ENCODE peak calls at places on chromosome 15, in nine cellular contexts. Y is cardiac muscle cell; J is heart right ventricle; W is CD8-positive, alpha-beta memory T cell; C is heart left ventricle; H is PC-3; A is tibial nerve; E is Peyer's patch; T is upper lobe of right lung. L is an unnamed sample.

GRCh38 chr15:67937153-67937761 is 97.4 kb upstream of the RNU6-1 start:
- DNase-seq in A (no peak), J (no peak), H (peak; percentile 64), W (no peak), T (no peak), E (no peak), Y (no peak), C (no peak), L (no peak)

GRCh38 chr15:80418892-80419537 is 14.8 kb downstream of the ARNT2 start:
- DNase-seq in H (peak; percentile 61), A (no peak), W (no peak), C (no peak), E (no peak), J (no peak), T (no peak), Y (peak; percentile 70), L (no peak)

GRCh38 chr15:71357357-71357756 is 242.1 kb downstream of the THSD4 start:
- DNase-seq in Y (no peak), E (no peak), W (no peak), J (peak; percentile 61), A (no peak), H (no peak), C (peak; percentile 56), T (peak; percentile 65), L (peak; percentile 51)

GRCh38 chr15:82532991-82533481 is 7.2 kb downstream of the RPS17 start:
- DNase-seq in E (no peak), W (no peak), H (no peak), A (no peak), C (no peak), Y (no peak), T (no peak), J (no peak), L (no peak)

GRCh38 chr15:63491979-63492378 is 12.4 kb upstream of the USP3 start:
- DNase-seq in A (no peak), J (no peak), C (no peak), Y (no peak), T (no peak), E (no peak), W (no peak), H (no peak), L (no peak)

GRCh38 chr15:62841891-62842559 is 200.5 kb upstream of the TPM1 start:
- DNase-seq in C (peak; percentile 45), Y (no peak), T (no peak), A (no peak), H (no peak), W (no peak), E (no peak), J (peak; percentile 45), L (peak; percentile 57)

GRCh38 chr15:41596972-41597371 is 38.0 kb downstream of the TYRO3 start:
- DNase-seq in Y (no peak), H (no peak), C (no peak), E (no peak), T (no peak), A (no peak), J (no peak), W (no peak), L (no peak)

GRCh38 chr15:62928242-62928995 is 114.1 kb upstream of the TPM1 start:
- DNase-seq in C (peak; percentile 48), J (no peak), H (peak; percentile 6), A (no peak), Y (peak; percentile 33), W (no peak), T (no peak), E (no peak), L (no peak)

GRCh38 chr15:32717290-32718081 is at the start of gene GREM1:
- DNase-seq in H (no peak), C (no peak), A (no peak), Y (peak; percentile 31), J (no peak), E (peak; percentile 48), W (no peak), T (no peak), L (no peak)

GRCh38 chr15:70234256-70234965 is 136.7 kb upstream of the TLE3 start:
- DNase-seq in C (no peak), W (no peak), J (no peak), E (no peak), H (no peak), Y (no peak), T (no peak), A (no peak), L (no peak)

GRCh38 chr15:52121896-52122295 is 9.3 kb upstream of the BCL2L10 start:
- DNase-seq in T (no peak), W (no peak), H (no peak), E (no peak), C (no peak), Y (no peak), J (no peak), A (no peak), L (no peak)

GRCh38 chr15:77992356-77993222 is 84.9 kb downstream of the TBC1D2B start:
- DNase-seq in J (no peak), W (no peak), Y (peak; percentile 40), E (no peak), H (no peak), C (no peak), T (no peak), A (no peak), L (no peak)

GRCh38 chr15:40959331-40960141 is 6.3 kb downstream of the CHAC1 start:
- DNase-seq in C (no peak), A (no peak), J (no peak), H (no peak), Y (no peak), T (no peak), W (no peak), E (peak; percentile 30), L (no peak)

GRCh38 chr15:83108266-83109219 is 1.1 kb downstream of the TM6SF1 start:
- DNase-seq in J (peak; percentile 51), E (no peak), W (no peak), Y (no peak), H (no peak), A (no peak), T (peak; percentile 84), C (peak; percentile 62), L (peak; percentile 56)

GRCh38 chr15:99128411-99128810 is 23.5 kb downstream of the SYNM start:
- DNase-seq in A (no peak), C (no peak), T (no peak), J (no peak), H (no peak), W (no peak), Y (no peak), E (no peak), L (no peak)

GRCh38 chr15:23081271-23081670 is 41.9 kb upstream of the TUBGCP5 start:
- DNase-seq in J (no peak), A (no peak), Y (peak; percentile 1), T (no peak), H (no peak), C (no peak), W (no peak), E (no peak), L (no peak)
- H3K9me3 ChIP-seq in J (no peaks in the 10 kb centered on the region), A (no peaks in the 10 kb centered on the region), Y (no peaks in the 10 kb centered on the region), T (no peaks in the 10 kb centered on the region), H (no peaks in the 10 kb centered on the region), C (no peaks in the 10 kb centered on the region), W (no peaks in the 10 kb centered on the region), E (no peaks in the 10 kb centered on the region), L (no peaks in the 10 kb centered on the region)

DNA sequence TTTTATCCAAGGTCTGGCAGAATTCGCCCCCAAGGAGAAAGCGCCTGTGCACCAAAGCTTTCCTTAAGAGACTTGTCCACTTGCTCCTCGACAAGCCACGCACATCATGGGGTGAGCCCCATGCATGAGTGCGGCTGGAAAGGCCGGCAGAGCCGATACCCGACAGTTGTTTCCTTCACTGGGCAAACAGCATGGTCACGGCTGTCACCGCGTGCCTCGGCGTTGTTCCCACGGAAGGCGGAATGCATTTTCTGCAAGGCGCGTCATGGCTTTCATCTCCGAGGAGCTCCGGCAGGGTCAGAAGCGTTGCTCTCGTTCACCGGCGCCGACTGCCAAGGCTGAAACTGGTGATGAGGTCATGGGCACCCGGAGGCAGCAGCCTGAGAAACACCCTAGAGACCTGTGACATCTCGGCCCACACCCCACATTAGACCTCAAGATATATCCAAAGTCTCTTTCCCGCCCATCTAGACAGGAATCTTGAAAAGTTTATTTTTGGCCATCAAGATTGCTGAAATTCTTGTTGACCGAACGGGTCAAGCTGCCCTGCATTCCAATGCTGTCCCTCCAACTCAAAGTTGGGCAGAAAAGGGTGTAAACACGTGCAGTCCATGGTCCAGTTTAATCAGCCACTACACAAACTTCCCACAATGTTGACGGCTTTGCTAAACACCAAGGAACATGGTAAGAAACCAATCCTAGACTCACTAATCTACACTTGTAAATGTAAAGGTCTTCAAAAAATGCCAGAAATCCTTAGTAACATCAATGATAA is 604 bp upstream of the TJP1 start:
- DNase-seq in W (no peak), Y (peak; percentile 74), J (peak; percentile 70), E (peak; percentile 78), H (peak; percentile 67), T (peak; percentile 84), A (peak; percentile 35), C (peak; percentile 66), L (peak; percentile 66)
- H3K4me3 ChIP-seq in W (no peak overlapping the region), Y (peak overlapping the region; percentile 67), J (peak overlapping the region; percentile 76), E (peak overlapping the region; percentile 45), H (peak overlapping the region; percentile 89), T (peak overlapping the region; percentile 65), A (peak overlapping the region; percentile 98), C (peak overlapping the region; percentile 80), L (peak overlapping the region; percentile 78)

DNA sequence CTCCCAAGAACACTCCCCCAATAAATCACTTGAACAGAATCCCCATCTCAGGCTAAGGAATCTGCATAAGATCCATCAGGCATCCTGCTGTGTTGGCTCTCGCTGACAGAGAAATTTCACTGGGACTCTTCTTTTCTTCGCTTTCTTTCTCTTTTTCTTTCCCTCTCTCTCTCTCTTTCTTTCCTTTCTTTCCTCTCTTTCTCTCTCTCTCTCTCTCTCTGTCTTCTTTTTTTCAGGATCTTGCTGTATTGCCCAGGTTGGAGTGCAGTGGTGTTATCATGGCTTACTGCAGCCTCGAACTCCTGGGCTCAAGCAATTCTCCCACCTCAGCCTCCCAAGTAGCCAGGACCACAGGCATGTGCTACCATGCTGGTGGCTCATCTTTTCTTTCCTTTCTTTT is 4.5 kb upstream of the SLC28A1 start:
- DNase-seq in A (no peak), Y (no peak), J (no peak), T (no peak), E (no peak), H (no peak), W (no peak), C (no peak), L (no peak)
- H3K9me3 ChIP-seq in A (no peaks in the 10 kb centered on the region), Y (no peaks in the 10 kb centered on the region), J (no peaks in the 10 kb centered on the region), T (no peaks in the 10 kb centered on the region), E (no peaks in the 10 kb centered on the region), H (no peaks in the 10 kb centered on the region), W (no peaks in the 10 kb centered on the region), C (no peaks in the 10 kb centered on the region), L (no peaks in the 10 kb centered on the region)

DNA sequence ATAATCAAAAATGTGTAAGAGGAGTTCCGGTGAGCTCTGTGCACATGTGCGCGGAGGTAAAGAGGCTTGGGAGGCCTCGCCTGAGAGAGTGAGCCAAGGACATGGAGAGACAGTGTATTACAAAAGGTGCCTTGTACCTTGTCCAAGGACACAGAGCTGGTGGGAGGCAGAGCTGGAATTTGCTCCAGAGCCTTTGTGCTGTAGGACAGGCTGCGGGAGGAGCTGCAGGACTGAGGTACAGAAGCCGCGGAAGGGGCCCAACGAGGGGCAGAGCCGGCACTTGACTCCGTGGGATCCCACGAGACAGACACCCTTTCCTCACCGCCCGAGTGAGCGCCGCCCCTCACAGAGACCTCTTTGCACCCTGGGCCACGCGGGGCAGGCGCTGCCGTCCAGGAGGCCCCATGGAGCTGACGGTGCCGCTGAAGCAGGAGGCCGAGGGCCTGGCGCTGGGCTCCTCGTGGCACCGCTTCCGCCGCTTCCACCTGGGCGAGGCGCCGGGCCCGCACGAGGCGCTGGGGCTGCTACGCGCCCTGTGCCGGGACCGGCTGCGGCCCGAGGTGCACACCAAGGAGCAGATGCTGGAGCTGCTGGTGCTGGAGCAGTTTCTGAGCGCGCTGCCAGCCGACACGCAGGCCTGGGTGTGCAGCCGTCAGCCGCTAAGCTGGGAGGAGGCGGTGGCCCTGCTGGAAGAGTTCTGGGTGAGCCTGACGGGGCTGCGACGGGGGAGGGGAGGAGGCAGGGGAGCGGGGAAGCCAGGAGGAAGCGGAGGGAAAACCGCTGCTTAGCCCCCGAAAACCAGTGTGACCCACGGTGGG is 68.7 kb downstream of the SLTM start:
- DNase-seq in A (no peak), T (peak; percentile 65), E (peak; percentile 63), W (no peak), C (peak; percentile 29), H (no peak), Y (peak; percentile 13), J (peak; percentile 60), L (peak; percentile 39)
- H3K4me3 ChIP-seq in A (peak overlapping the region; percentile 15), T (peak overlapping the region; percentile 39), E (peak overlapping the region; percentile 15), W (no peak overlapping the region), C (peak overlapping the region; percentile 50), H (no peak overlapping the region), Y (no peak overlapping the region), J (peak overlapping the region; percentile 54), L (peak overlapping the region; percentile 64)

L was measured in left ventricle myocardium inferior.